ENCODE peak calls at places on chromosomes 11 and 22, in seven cellular contexts. One of them, this sample, is unnamed.
A peak's percentile ranks its signal among the peaks of the same experiment; 100 is the strongest.

GRCh38 chr22:26354707-26355106 is 74.4 kb upstream of the ASPHD2 start:
- DNase-seq in SK-MEL-5: no peak
- DNase-seq in activated T-helper 9 cell treated with anti-CD3 and anti-CD28 coated beads, Interleukin-2, amount 50 U/mL, for 16 hours: no peak
- DNase-seq in KBM-7: no peak
- DNase-seq in RKO: no peak
- DNase-seq in M059J: no peak
- DNase-seq in activated T-cell treated with anti-CD3 and anti-CD28 coated beads, Interleukin-2, amount 50 U/mL, for 72 hours: no peak
- DNase-seq in this sample: no peak

GRCh38 chr22:27215826-27216320 is 558.5 kb downstream of the MIAT start:
- DNase-seq in SK-MEL-5: no peak
- DNase-seq in activated T-helper 9 cell treated with anti-CD3 and anti-CD28 coated beads, Interleukin-2, amount 50 U/mL, for 16 hours: no peak
- DNase-seq in KBM-7: no peak
- DNase-seq in RKO: no peak
- DNase-seq in M059J: no peak
- DNase-seq in activated T-cell treated with anti-CD3 and anti-CD28 coated beads, Interleukin-2, amount 50 U/mL, for 72 hours: no peak
- DNase-seq in this sample: no peak

GRCh38 chr11:109864834-109865557 is 228.2 kb upstream of the ZC3H12C start:
- DNase-seq in SK-MEL-5: peak; percentile 60
- DNase-seq in activated T-helper 9 cell treated with anti-CD3 and anti-CD28 coated beads, Interleukin-2, amount 50 U/mL, for 16 hours: no peak
- DNase-seq in KBM-7: no peak
- DNase-seq in RKO: no peak
- DNase-seq in M059J: peak; percentile 41
- DNase-seq in activated T-cell treated with anti-CD3 and anti-CD28 coated beads, Interleukin-2, amount 50 U/mL, for 72 hours: no peak
- DNase-seq in this sample: no peak

GRCh38 chr22:42969348-42969975 is 45.5 kb downstream of the PACSIN2 start:
- DNase-seq in SK-MEL-5: no peak
- DNase-seq in activated T-helper 9 cell treated with anti-CD3 and anti-CD28 coated beads, Interleukin-2, amount 50 U/mL, for 16 hours: no peak
- DNase-seq in KBM-7: no peak
- DNase-seq in RKO: no peak
- DNase-seq in M059J: no peak
- DNase-seq in activated T-cell treated with anti-CD3 and anti-CD28 coated beads, Interleukin-2, amount 50 U/mL, for 72 hours: no peak
- DNase-seq in this sample: no peak

GRCh38 chr22:37269930-37270678 is 12.2 kb upstream of the CYTH4 start:
- DNase-seq in SK-MEL-5: no peak
- DNase-seq in activated T-helper 9 cell treated with anti-CD3 and anti-CD28 coated beads, Interleukin-2, amount 50 U/mL, for 16 hours: no peak
- DNase-seq in KBM-7: peak; percentile 88
- DNase-seq in RKO: no peak
- DNase-seq in M059J: peak; percentile 34
- DNase-seq in activated T-cell treated with anti-CD3 and anti-CD28 coated beads, Interleukin-2, amount 50 U/mL, for 72 hours: no peak
- DNase-seq in this sample: peak; percentile 48

GRCh38 chr22:38513063-38513462 is 7.0 kb upstream of the DDX17 start:
- DNase-seq in SK-MEL-5: no peak
- DNase-seq in activated T-helper 9 cell treated with anti-CD3 and anti-CD28 coated beads, Interleukin-2, amount 50 U/mL, for 16 hours: no peak
- DNase-seq in KBM-7: peak; percentile 57
- DNase-seq in RKO: no peak
- DNase-seq in M059J: no peak
- DNase-seq in activated T-cell treated with anti-CD3 and anti-CD28 coated beads, Interleukin-2, amount 50 U/mL, for 72 hours: peak; percentile 45
- DNase-seq in this sample: peak; percentile 69

GRCh38 chr22:48740086-48740730 is 1087.5 kb downstream of the BRD1 start:
- DNase-seq in SK-MEL-5: no peak
- DNase-seq in activated T-helper 9 cell treated with anti-CD3 and anti-CD28 coated beads, Interleukin-2, amount 50 U/mL, for 16 hours: no peak
- DNase-seq in KBM-7: no peak
- DNase-seq in RKO: no peak
- DNase-seq in M059J: no peak
- DNase-seq in activated T-cell treated with anti-CD3 and anti-CD28 coated beads, Interleukin-2, amount 50 U/mL, for 72 hours: no peak
- DNase-seq in this sample: no peak

GRCh38 chr22:20526628-20527355 is 19.4 kb downstream of the MED15 start:
- DNase-seq in SK-MEL-5: peak; percentile 90
- DNase-seq in activated T-helper 9 cell treated with anti-CD3 and anti-CD28 coated beads, Interleukin-2, amount 50 U/mL, for 16 hours: no peak
- DNase-seq in KBM-7: no peak
- DNase-seq in RKO: peak; percentile 41
- DNase-seq in M059J: peak; percentile 86
- DNase-seq in activated T-cell treated with anti-CD3 and anti-CD28 coated beads, Interleukin-2, amount 50 U/mL, for 72 hours: no peak
- DNase-seq in this sample: no peak

GRCh38 chr22:38089474-38089851 is 5.5 kb upstream of the SLC16A8 start:
- DNase-seq in SK-MEL-5: no peak
- DNase-seq in activated T-helper 9 cell treated with anti-CD3 and anti-CD28 coated beads, Interleukin-2, amount 50 U/mL, for 16 hours: no peak
- DNase-seq in KBM-7: no peak
- DNase-seq in RKO: no peak
- DNase-seq in M059J: no peak
- DNase-seq in activated T-cell treated with anti-CD3 and anti-CD28 coated beads, Interleukin-2, amount 50 U/mL, for 72 hours: no peak
- DNase-seq in this sample: no peak

GRCh38 chr11:130947058-130947457 is 30.8 kb upstream of the SNX19 start:
- DNase-seq in SK-MEL-5: no peak
- DNase-seq in activated T-helper 9 cell treated with anti-CD3 and anti-CD28 coated beads, Interleukin-2, amount 50 U/mL, for 16 hours: no peak
- DNase-seq in KBM-7: no peak
- DNase-seq in RKO: no peak
- DNase-seq in M059J: no peak
- DNase-seq in activated T-cell treated with anti-CD3 and anti-CD28 coated beads, Interleukin-2, amount 50 U/mL, for 72 hours: no peak
- DNase-seq in this sample: no peak

GRCh38 chr11:108253176-108253575 is 30.3 kb downstream of the ATM start:
- DNase-seq in SK-MEL-5: no peak
- DNase-seq in activated T-helper 9 cell treated with anti-CD3 and anti-CD28 coated beads, Interleukin-2, amount 50 U/mL, for 16 hours: no peak
- DNase-seq in KBM-7: no peak
- DNase-seq in RKO: peak; percentile 24
- DNase-seq in M059J: peak; percentile 26
- DNase-seq in activated T-cell treated with anti-CD3 and anti-CD28 coated beads, Interleukin-2, amount 50 U/mL, for 72 hours: no peak
- DNase-seq in this sample: no peak

GRCh38 chr11:1218788-1219445 is 3.9 kb upstream of the MUC5B start:
- DNase-seq in SK-MEL-5: no peak
- DNase-seq in activated T-helper 9 cell treated with anti-CD3 and anti-CD28 coated beads, Interleukin-2, amount 50 U/mL, for 16 hours: no peak
- DNase-seq in KBM-7: no peak
- DNase-seq in RKO: no peak
- DNase-seq in M059J: no peak
- DNase-seq in activated T-cell treated with anti-CD3 and anti-CD28 coated beads, Interleukin-2, amount 50 U/mL, for 72 hours: no peak
- DNase-seq in this sample: no peak

GRCh38 chr22:32339190-32340012 is 18.3 kb upstream of the RFPL3 start:
- DNase-seq in SK-MEL-5: no peak
- DNase-seq in activated T-helper 9 cell treated with anti-CD3 and anti-CD28 coated beads, Interleukin-2, amount 50 U/mL, for 16 hours: no peak
- DNase-seq in KBM-7: no peak
- DNase-seq in RKO: no peak
- DNase-seq in M059J: no peak
- DNase-seq in activated T-cell treated with anti-CD3 and anti-CD28 coated beads, Interleukin-2, amount 50 U/mL, for 72 hours: no peak
- DNase-seq in this sample: no peak

GRCh38 chr22:37175414-37176144 is 12.5 kb downstream of the C1QTNF6 start:
- DNase-seq in SK-MEL-5: no peak
- DNase-seq in activated T-helper 9 cell treated with anti-CD3 and anti-CD28 coated beads, Interleukin-2, amount 50 U/mL, for 16 hours: no peak
- DNase-seq in KBM-7: no peak
- DNase-seq in RKO: no peak
- DNase-seq in M059J: no peak
- DNase-seq in activated T-cell treated with anti-CD3 and anti-CD28 coated beads, Interleukin-2, amount 50 U/mL, for 72 hours: no peak
- DNase-seq in this sample: no peak

GRCh38 chr11:60485987-60486386 is 6.6 kb upstream of the MS4A12 start:
- DNase-seq in SK-MEL-5: peak; percentile 67
- DNase-seq in activated T-helper 9 cell treated with anti-CD3 and anti-CD28 coated beads, Interleukin-2, amount 50 U/mL, for 16 hours: no peak
- DNase-seq in KBM-7: peak; percentile 95
- DNase-seq in RKO: peak; percentile 5
- DNase-seq in M059J: peak; percentile 29
- DNase-seq in activated T-cell treated with anti-CD3 and anti-CD28 coated beads, Interleukin-2, amount 50 U/mL, for 72 hours: peak; percentile 18
- DNase-seq in this sample: peak; percentile 79

GRCh38 chr11:17257200-17257599 is 19.3 kb upstream of the NUCB2 start:
- DNase-seq in SK-MEL-5: no peak
- DNase-seq in activated T-helper 9 cell treated with anti-CD3 and anti-CD28 coated beads, Interleukin-2, amount 50 U/mL, for 16 hours: no peak
- DNase-seq in KBM-7: no peak
- DNase-seq in RKO: peak; percentile 66
- DNase-seq in M059J: peak; percentile 38
- DNase-seq in activated T-cell treated with anti-CD3 and anti-CD28 coated beads, Interleukin-2, amount 50 U/mL, for 72 hours: no peak
- DNase-seq in this sample: no peak

GRCh38 chr11:69359735-69360470 is 65.9 kb downstream of the MYEOV start:
- DNase-seq in SK-MEL-5: no peak
- DNase-seq in activated T-helper 9 cell treated with anti-CD3 and anti-CD28 coated beads, Interleukin-2, amount 50 U/mL, for 16 hours: no peak
- DNase-seq in KBM-7: no peak
- DNase-seq in RKO: no peak
- DNase-seq in M059J: no peak
- DNase-seq in activated T-cell treated with anti-CD3 and anti-CD28 coated beads, Interleukin-2, amount 50 U/mL, for 72 hours: no peak
- DNase-seq in this sample: no peak